ENCODE peak calls at places on chromosomes 5 and 9, in ten cellular contexts. One of them, this sample, is unnamed.

GRCh38 chr5:16809816-16810502 is 126.1 kb downstream of the MYO10 start:
- DNase-seq in neural crest cell: no peak
- DNase-seq in GM19239: no peak
- DNase-seq in HEK293T: no peak
- DNase-seq in stimulated activated CD4-positive, alpha-beta T cell treated with anti-CD3 and anti-CD28 coated beads, Interleukin-2, amount 100 ng/mL, for 48 hours: no peak
- DNase-seq in T-cell: no peak
- DNase-seq in Right ventricle myocardium inferior: no peak
- DNase-seq in occipital lobe: peak
- DNase-seq in HCT116: no peak
- DNase-seq in endothelial cell of umbilical vein: no peak
- DNase-seq in this sample: no peak

GRCh38 chr5:9852686-9853085 is 222.5 kb upstream of the TAS2R1 start:
- DNase-seq in neural crest cell: no peak
- DNase-seq in GM19239: no peak
- DNase-seq in HEK293T: no peak
- DNase-seq in stimulated activated CD4-positive, alpha-beta T cell treated with anti-CD3 and anti-CD28 coated beads, Interleukin-2, amount 100 ng/mL, for 48 hours: no peak
- DNase-seq in T-cell: no peak
- DNase-seq in Right ventricle myocardium inferior: no peak
- DNase-seq in occipital lobe: no peak
- DNase-seq in HCT116: no peak
- DNase-seq in endothelial cell of umbilical vein: no peak
- DNase-seq in this sample: no peak

GRCh38 chr5:157266286-157267007 is 524 bp downstream of the CYFIP2 start:
- DNase-seq in neural crest cell: no peak
- DNase-seq in GM19239: no peak
- DNase-seq in HEK293T: no peak
- DNase-seq in stimulated activated CD4-positive, alpha-beta T cell treated with anti-CD3 and anti-CD28 coated beads, Interleukin-2, amount 100 ng/mL, for 48 hours: no peak
- DNase-seq in T-cell: peak
- DNase-seq in Right ventricle myocardium inferior: peak
- DNase-seq in occipital lobe: no peak
- DNase-seq in HCT116: no peak
- DNase-seq in endothelial cell of umbilical vein: peak
- DNase-seq in this sample: no peak

GRCh38 chr9:122193651-122194050 is 33.9 kb downstream of the MORN5 start:
- DNase-seq in neural crest cell: no peak
- DNase-seq in GM19239: no peak
- DNase-seq in HEK293T: no peak
- DNase-seq in stimulated activated CD4-positive, alpha-beta T cell treated with anti-CD3 and anti-CD28 coated beads, Interleukin-2, amount 100 ng/mL, for 48 hours: no peak
- DNase-seq in T-cell: no peak
- DNase-seq in Right ventricle myocardium inferior: no peak
- DNase-seq in occipital lobe: no peak
- DNase-seq in HCT116: no peak
- DNase-seq in endothelial cell of umbilical vein: no peak
- DNase-seq in this sample: no peak

GRCh38 chr5:128627939-128628338 is 89.9 kb upstream of the FBN2 start:
- DNase-seq in neural crest cell: no peak
- DNase-seq in GM19239: no peak
- DNase-seq in HEK293T: no peak
- DNase-seq in stimulated activated CD4-positive, alpha-beta T cell treated with anti-CD3 and anti-CD28 coated beads, Interleukin-2, amount 100 ng/mL, for 48 hours: no peak
- DNase-seq in T-cell: no peak
- DNase-seq in Right ventricle myocardium inferior: no peak
- DNase-seq in occipital lobe: no peak
- DNase-seq in HCT116: no peak
- DNase-seq in endothelial cell of umbilical vein: no peak
- DNase-seq in this sample: no peak

GRCh38 chr5:142304013-142304701 is 20.7 kb downstream of the SPRY4 start:
- DNase-seq in neural crest cell: no peak
- DNase-seq in GM19239: no peak
- DNase-seq in HEK293T: no peak
- DNase-seq in stimulated activated CD4-positive, alpha-beta T cell treated with anti-CD3 and anti-CD28 coated beads, Interleukin-2, amount 100 ng/mL, for 48 hours: no peak
- DNase-seq in T-cell: no peak
- DNase-seq in Right ventricle myocardium inferior: no peak
- DNase-seq in occipital lobe: no peak
- DNase-seq in HCT116: no peak
- DNase-seq in endothelial cell of umbilical vein: no peak
- DNase-seq in this sample: no peak

GRCh38 chr9:94148419-94148818 is 64.2 kb downstream of the PTPDC1 start:
- DNase-seq in neural crest cell: no peak
- DNase-seq in GM19239: no peak
- DNase-seq in HEK293T: no peak
- DNase-seq in stimulated activated CD4-positive, alpha-beta T cell treated with anti-CD3 and anti-CD28 coated beads, Interleukin-2, amount 100 ng/mL, for 48 hours: no peak
- DNase-seq in T-cell: no peak
- DNase-seq in Right ventricle myocardium inferior: no peak
- DNase-seq in occipital lobe: no peak
- DNase-seq in HCT116: no peak
- DNase-seq in endothelial cell of umbilical vein: no peak
- DNase-seq in this sample: no peak

GRCh38 chr5:4212981-4213819 is 617.6 kb downstream of the IRX1 start:
- DNase-seq in neural crest cell: no peak
- DNase-seq in GM19239: no peak
- DNase-seq in HEK293T: no peak
- DNase-seq in stimulated activated CD4-positive, alpha-beta T cell treated with anti-CD3 and anti-CD28 coated beads, Interleukin-2, amount 100 ng/mL, for 48 hours: no peak
- DNase-seq in T-cell: no peak
- DNase-seq in Right ventricle myocardium inferior: no peak
- DNase-seq in occipital lobe: no peak
- DNase-seq in HCT116: no peak
- DNase-seq in endothelial cell of umbilical vein: no peak
- DNase-seq in this sample: no peak

GRCh38 chr9:110123364-110124095 is 84.4 kb downstream of the C9orf152 start:
- DNase-seq in neural crest cell: no peak
- DNase-seq in GM19239: no peak
- DNase-seq in HEK293T: no peak
- DNase-seq in stimulated activated CD4-positive, alpha-beta T cell treated with anti-CD3 and anti-CD28 coated beads, Interleukin-2, amount 100 ng/mL, for 48 hours: no peak
- DNase-seq in T-cell: no peak
- DNase-seq in Right ventricle myocardium inferior: no peak
- DNase-seq in occipital lobe: no peak
- DNase-seq in HCT116: no peak
- DNase-seq in endothelial cell of umbilical vein: no peak
- DNase-seq in this sample: no peak

GRCh38 chr5:855771-856530 is 5.2 kb upstream of the ZDHHC11 start:
- DNase-seq in neural crest cell: no peak
- DNase-seq in GM19239: no peak
- DNase-seq in HEK293T: no peak
- DNase-seq in stimulated activated CD4-positive, alpha-beta T cell treated with anti-CD3 and anti-CD28 coated beads, Interleukin-2, amount 100 ng/mL, for 48 hours: no peak
- DNase-seq in T-cell: no peak
- DNase-seq in Right ventricle myocardium inferior: no peak
- DNase-seq in occipital lobe: no peak
- DNase-seq in HCT116: no peak
- DNase-seq in endothelial cell of umbilical vein: no peak
- DNase-seq in this sample: peak

GRCh38 chr5:135007305-135007704 is 26.7 kb downstream of the PITX1 start:
- DNase-seq in neural crest cell: no peak
- DNase-seq in GM19239: no peak
- DNase-seq in HEK293T: no peak
- DNase-seq in stimulated activated CD4-positive, alpha-beta T cell treated with anti-CD3 and anti-CD28 coated beads, Interleukin-2, amount 100 ng/mL, for 48 hours: no peak
- DNase-seq in T-cell: no peak
- DNase-seq in Right ventricle myocardium inferior: no peak
- DNase-seq in occipital lobe: no peak
- DNase-seq in HCT116: no peak
- DNase-seq in endothelial cell of umbilical vein: no peak
- DNase-seq in this sample: no peak

GRCh38 chr5:96012399-96012798 is 50.7 kb upstream of the ELL2 start:
- DNase-seq in neural crest cell: no peak
- DNase-seq in GM19239: no peak
- DNase-seq in HEK293T: no peak
- DNase-seq in stimulated activated CD4-positive, alpha-beta T cell treated with anti-CD3 and anti-CD28 coated beads, Interleukin-2, amount 100 ng/mL, for 48 hours: no peak
- DNase-seq in T-cell: no peak
- DNase-seq in Right ventricle myocardium inferior: no peak
- DNase-seq in occipital lobe: no peak
- DNase-seq in HCT116: no peak
- DNase-seq in endothelial cell of umbilical vein: no peak
- DNase-seq in this sample: no peak

GRCh38 chr5:22044229-22044628 is 808.9 kb downstream of the CDH12 start:
- DNase-seq in neural crest cell: no peak
- DNase-seq in GM19239: no peak
- DNase-seq in HEK293T: no peak
- DNase-seq in stimulated activated CD4-positive, alpha-beta T cell treated with anti-CD3 and anti-CD28 coated beads, Interleukin-2, amount 100 ng/mL, for 48 hours: no peak
- DNase-seq in T-cell: no peak
- DNase-seq in Right ventricle myocardium inferior: no peak
- DNase-seq in occipital lobe: no peak
- DNase-seq in HCT116: no peak
- DNase-seq in endothelial cell of umbilical vein: no peak
- DNase-seq in this sample: no peak

GRCh38 chr9:112261133-112261532 is 72.3 kb downstream of the PTBP3 start:
- DNase-seq in neural crest cell: no peak
- DNase-seq in GM19239: no peak
- DNase-seq in HEK293T: no peak
- DNase-seq in stimulated activated CD4-positive, alpha-beta T cell treated with anti-CD3 and anti-CD28 coated beads, Interleukin-2, amount 100 ng/mL, for 48 hours: no peak
- DNase-seq in T-cell: no peak
- DNase-seq in Right ventricle myocardium inferior: no peak
- DNase-seq in occipital lobe: no peak
- DNase-seq in HCT116: no peak
- DNase-seq in endothelial cell of umbilical vein: no peak
- DNase-seq in this sample: no peak

GRCh38 chr9:135186248-135187164 is 99.0 kb downstream of the OLFM1 start:
- DNase-seq in neural crest cell: no peak
- DNase-seq in GM19239: no peak
- DNase-seq in HEK293T: no peak
- DNase-seq in stimulated activated CD4-positive, alpha-beta T cell treated with anti-CD3 and anti-CD28 coated beads, Interleukin-2, amount 100 ng/mL, for 48 hours: no peak
- DNase-seq in T-cell: no peak
- DNase-seq in Right ventricle myocardium inferior: no peak
- DNase-seq in occipital lobe: no peak
- DNase-seq in HCT116: no peak
- DNase-seq in endothelial cell of umbilical vein: no peak
- DNase-seq in this sample: no peak

GRCh38 chr5:171415115-171415730 is 4.2 kb upstream of the FGF18 start:
- DNase-seq in neural crest cell: no peak
- DNase-seq in GM19239: no peak
- DNase-seq in HEK293T: no peak
- DNase-seq in stimulated activated CD4-positive, alpha-beta T cell treated with anti-CD3 and anti-CD28 coated beads, Interleukin-2, amount 100 ng/mL, for 48 hours: no peak
- DNase-seq in T-cell: no peak
- DNase-seq in Right ventricle myocardium inferior: no peak
- DNase-seq in occipital lobe: no peak
- DNase-seq in HCT116: no peak
- DNase-seq in endothelial cell of umbilical vein: no peak
- DNase-seq in this sample: no peak

GRCh38 chr9:38154501-38155421 is 85.7 kb upstream of the SHB start:
- DNase-seq in neural crest cell: no peak
- DNase-seq in GM19239: no peak
- DNase-seq in HEK293T: no peak
- DNase-seq in stimulated activated CD4-positive, alpha-beta T cell treated with anti-CD3 and anti-CD28 coated beads, Interleukin-2, amount 100 ng/mL, for 48 hours: no peak
- DNase-seq in T-cell: no peak
- DNase-seq in Right ventricle myocardium inferior: no peak
- DNase-seq in occipital lobe: no peak
- DNase-seq in HCT116: no peak
- DNase-seq in endothelial cell of umbilical vein: no peak
- DNase-seq in this sample: no peak

GRCh38 chr9:82109626-82110025 is 121.1 kb downstream of the SPATA31D1 start:
- DNase-seq in neural crest cell: no peak
- DNase-seq in GM19239: no peak
- DNase-seq in HEK293T: no peak
- DNase-seq in stimulated activated CD4-positive, alpha-beta T cell treated with anti-CD3 and anti-CD28 coated beads, Interleukin-2, amount 100 ng/mL, for 48 hours: no peak
- DNase-seq in T-cell: no peak
- DNase-seq in Right ventricle myocardium inferior: no peak
- DNase-seq in occipital lobe: no peak
- DNase-seq in HCT116: no peak
- DNase-seq in endothelial cell of umbilical vein: no peak
- DNase-seq in this sample: no peak

GRCh38 chr9:37300620-37301368 is 121.7 kb upstream of the GRHPR start:
- DNase-seq in neural crest cell: no peak
- DNase-seq in GM19239: no peak
- DNase-seq in HEK293T: no peak
- DNase-seq in stimulated activated CD4-positive, alpha-beta T cell treated with anti-CD3 and anti-CD28 coated beads, Interleukin-2, amount 100 ng/mL, for 48 hours: no peak
- DNase-seq in T-cell: no peak
- DNase-seq in Right ventricle myocardium inferior: no peak
- DNase-seq in occipital lobe: no peak
- DNase-seq in HCT116: no peak
- DNase-seq in endothelial cell of umbilical vein: peak
- DNase-seq in this sample: no peak

GRCh38 chr5:167888395-167888794 is 403.1 kb upstream of the WWC1 start:
- DNase-seq in neural crest cell: no peak
- DNase-seq in GM19239: no peak
- DNase-seq in HEK293T: no peak
- DNase-seq in stimulated activated CD4-positive, alpha-beta T cell treated with anti-CD3 and anti-CD28 coated beads, Interleukin-2, amount 100 ng/mL, for 48 hours: no peak
- DNase-seq in T-cell: no peak
- DNase-seq in Right ventricle myocardium inferior: no peak
- DNase-seq in occipital lobe: no peak
- DNase-seq in HCT116: no peak
- DNase-seq in endothelial cell of umbilical vein: no peak
- DNase-seq in this sample: no peak

GRCh38 chr5:94945656-94946055 is 327.2 kb downstream of the SLF1 start:
- DNase-seq in neural crest cell: no peak
- DNase-seq in GM19239: no peak
- DNase-seq in HEK293T: no peak
- DNase-seq in stimulated activated CD4-positive, alpha-beta T cell treated with anti-CD3 and anti-CD28 coated beads, Interleukin-2, amount 100 ng/mL, for 48 hours: no peak
- DNase-seq in T-cell: no peak
- DNase-seq in Right ventricle myocardium inferior: peak
- DNase-seq in occipital lobe: no peak
- DNase-seq in HCT116: no peak
- DNase-seq in endothelial cell of umbilical vein: no peak
- DNase-seq in this sample: no peak

GRCh38 chr5:31375999-31376720 is 155.7 kb downstream of the DROSHA start:
- DNase-seq in neural crest cell: no peak
- DNase-seq in GM19239: no peak
- DNase-seq in HEK293T: no peak
- DNase-seq in stimulated activated CD4-positive, alpha-beta T cell treated with anti-CD3 and anti-CD28 coated beads, Interleukin-2, amount 100 ng/mL, for 48 hours: no peak
- DNase-seq in T-cell: no peak
- DNase-seq in Right ventricle myocardium inferior: no peak
- DNase-seq in occipital lobe: no peak
- DNase-seq in HCT116: no peak
- DNase-seq in endothelial cell of umbilical vein: no peak
- DNase-seq in this sample: no peak

GRCh38 chr9:27548055-27548741 is 18.6 kb upstream of the MOB3B start:
- DNase-seq in neural crest cell: no peak
- DNase-seq in GM19239: no peak
- DNase-seq in HEK293T: peak
- DNase-seq in stimulated activated CD4-positive, alpha-beta T cell treated with anti-CD3 and anti-CD28 coated beads, Interleukin-2, amount 100 ng/mL, for 48 hours: no peak
- DNase-seq in T-cell: no peak
- DNase-seq in Right ventricle myocardium inferior: no peak
- DNase-seq in occipital lobe: no peak
- DNase-seq in HCT116: peak
- DNase-seq in endothelial cell of umbilical vein: peak
- DNase-seq in this sample: no peak

This sample was measured in Panc1.